ENCODE peak calls at places on chromosome 11, in four cellular contexts. A is activated T-cell treated with anti-CD3 and anti-CD28 coated beads for 1 hour, M is neural crest cell, X is nephron progenitor cell. R is an unnamed sample.
A peak's percentile ranks its signal among the peaks of the same experiment; 100 is the strongest.

GRCh38 chr11:111379500-111380136 is 543 bp upstream of the POU2AF1 start:
- DNase-seq in A (no peak), M (no peak), X (no peak), R (peak; percentile 46)

GRCh38 chr11:117606211-117606610 is 190.8 kb downstream of the DSCAML1 start:
- DNase-seq in A (no peak), M (no peak), X (no peak), R (peak; percentile 72)

GRCh38 chr11:1081601-1082311 is 7.1 kb downstream of the MUC2 start:
- DNase-seq in A (no peak), M (no peak), X (no peak), R (no peak)

GRCh38 chr11:25562417-25562816 is 769.5 kb upstream of the ANO3 start:
- DNase-seq in A (no peak), M (no peak), X (no peak), R (no peak)

GRCh38 chr11:62410972-62411371 is 7.9 kb upstream of the SCGB1A1 start:
- DNase-seq in A (no peak), M (no peak), X (no peak), R (no peak)

GRCh38 chr11:57336111-57336666 is 497 bp upstream of the SSRP1 start:
- DNase-seq in A (no peak), M (no peak), X (no peak), R (no peak)

GRCh38 chr11:8333431-8334401 is 70.0 kb upstream of the LMO1 start:
- DNase-seq in A (no peak), M (no peak), X (no peak), R (no peak)

GRCh38 chr11:74237541-74237940 is 66.5 kb downstream of the PPME1 start:
- DNase-seq in A (no peak), M (no peak), X (no peak), R (no peak)

GRCh38 chr11:1604181-1604580 is 4.1 kb downstream of the KRTAP5-3 start:
- DNase-seq in A (no peak), M (no peak), X (no peak), R (no peak)

GRCh38 chr11:10205928-10206327 is 88.1 kb downstream of the SBF2 start:
- DNase-seq in A (no peak), M (no peak), X (peak; percentile 28), R (no peak)

GRCh38 chr11:8779732-8780131 is 97.1 kb downstream of the RPL27A start:
- DNase-seq in A (no peak), M (no peak), X (no peak), R (no peak)

GRCh38 chr11:10742460-10743208 is 8.4 kb upstream of the CTR9 start:
- DNase-seq in A (peak; percentile 9), M (no peak), X (no peak), R (no peak)

GRCh38 chr11:124085583-124085982 is 29.7 kb upstream of the VWA5A start:
- DNase-seq in A (no peak), M (no peak), X (no peak), R (no peak)

GRCh38 chr11:1260023-1260501 is 37.2 kb downstream of the MUC5B start:
- DNase-seq in A (peak; percentile 11), M (no peak), X (peak; percentile 56), R (peak; percentile 57)

GRCh38 chr11:66281001-66281400 is 3.0 kb downstream of the CNIH2 start:
- DNase-seq in A (no peak), M (no peak), X (no peak), R (no peak)

GRCh38 chr11:29448246-29448877 is 568.5 kb downstream of the KCNA4 start:
- DNase-seq in A (no peak), M (peak; percentile 19), X (peak; percentile 9), R (no peak)

GRCh38 chr11:8442301-8442700 is 151.7 kb downstream of the STK33 start:
- DNase-seq in A (no peak), M (no peak), X (no peak), R (no peak)

GRCh38 chr11:73198677-73199076 is 19.4 kb upstream of the P2RY2 start:
- DNase-seq in A (no peak), M (no peak), X (no peak), R (no peak)

GRCh38 chr11:105269862-105270261 is 130.3 kb upstream of the CARD18 start:
- DNase-seq in A (no peak), M (no peak), X (no peak), R (no peak)

GRCh38 chr11:116176484-116177005 is 596.2 kb downstream of the BUD13 start:
- DNase-seq in A (no peak), M (no peak), X (no peak), R (no peak)